ENCODE peak calls at places on chromosome 13, in eight cellular contexts. One of them, this sample, is unnamed.

GRCh38 chr13:30126903-30127428 is 180.4 kb downstream of the KATNAL1 start:
- DNase-seq in progenitor cell of endocrine pancreas: no peak
- DNase-seq in GM23338: no peak
- DNase-seq in OCI-LY7: no peak
- DNase-seq in left ventricle myocardium inferior: no peak
- DNase-seq in GM12865: no peak
- DNase-seq in dorsolateral prefrontal cortex: no peak
- DNase-seq in stomach: peak; percentile 71
- DNase-seq in this sample: no peak

GRCh38 chr13:59780058-59780457 is 383.7 kb downstream of the DIAPH3 start:
- DNase-seq in GM23338: no peak
- DNase-seq in dorsolateral prefrontal cortex: no peak
- DNase-seq in stomach: no peak
- DNase-seq in GM12865: no peak
- DNase-seq in progenitor cell of endocrine pancreas: no peak
- DNase-seq in OCI-LY7: no peak
- DNase-seq in left ventricle myocardium inferior: no peak
- DNase-seq in this sample: no peak

GRCh38 chr13:28313579-28313978 is 175.2 kb downstream of the PAN3 start:
- DNase-seq in OCI-LY7: peak; percentile 23
- DNase-seq in progenitor cell of endocrine pancreas: no peak
- DNase-seq in GM12865: peak; percentile 41
- DNase-seq in dorsolateral prefrontal cortex: no peak
- DNase-seq in left ventricle myocardium inferior: no peak
- DNase-seq in GM23338: peak; percentile 82
- DNase-seq in stomach: no peak
- DNase-seq in this sample: no peak

GRCh38 chr13:99656843-99657506 is 155.7 kb downstream of the TM9SF2 start:
- DNase-seq in dorsolateral prefrontal cortex: peak; percentile 61
- DNase-seq in left ventricle myocardium inferior: no peak
- DNase-seq in progenitor cell of endocrine pancreas: no peak
- DNase-seq in GM23338: no peak
- DNase-seq in GM12865: no peak
- DNase-seq in stomach: no peak
- DNase-seq in OCI-LY7: no peak
- DNase-seq in this sample: no peak

GRCh38 chr13:108859202-108860012 is 230.0 kb downstream of the MYO16 start:
- DNase-seq in stomach: no peak
- DNase-seq in GM12865: peak; percentile 17
- DNase-seq in left ventricle myocardium inferior: no peak
- DNase-seq in GM23338: peak; percentile 41
- DNase-seq in OCI-LY7: no peak
- DNase-seq in dorsolateral prefrontal cortex: no peak
- DNase-seq in progenitor cell of endocrine pancreas: no peak
- DNase-seq in this sample: no peak

GRCh38 chr13:41505209-41505835 is 48.0 kb downstream of the RGCC start:
- DNase-seq in OCI-LY7: no peak
- DNase-seq in GM23338: no peak
- DNase-seq in progenitor cell of endocrine pancreas: no peak
- DNase-seq in dorsolateral prefrontal cortex: no peak
- DNase-seq in left ventricle myocardium inferior: no peak
- DNase-seq in stomach: no peak
- DNase-seq in GM12865: no peak
- DNase-seq in this sample: no peak

GRCh38 chr13:59247166-59247565 is 916.6 kb downstream of the DIAPH3 start:
- DNase-seq in dorsolateral prefrontal cortex: no peak
- DNase-seq in OCI-LY7: no peak
- DNase-seq in stomach: peak; percentile 49
- DNase-seq in GM12865: no peak
- DNase-seq in progenitor cell of endocrine pancreas: no peak
- DNase-seq in GM23338: no peak
- DNase-seq in left ventricle myocardium inferior: peak; percentile 50
- DNase-seq in this sample: no peak

GRCh38 chr13:98466634-98467236 is 110.2 kb downstream of the STK24 start:
- DNase-seq in OCI-LY7: no peak
- DNase-seq in GM23338: peak; percentile 84
- DNase-seq in dorsolateral prefrontal cortex: no peak
- DNase-seq in progenitor cell of endocrine pancreas: peak; percentile 37
- DNase-seq in stomach: no peak
- DNase-seq in left ventricle myocardium inferior: no peak
- DNase-seq in GM12865: peak; percentile 41
- DNase-seq in this sample: peak; percentile 78

GRCh38 chr13:50123862-50124535 is 108.8 kb downstream of the KCNRG start:
- DNase-seq in dorsolateral prefrontal cortex: peak; percentile 56
- DNase-seq in stomach: peak; percentile 79
- DNase-seq in OCI-LY7: no peak
- DNase-seq in GM12865: peak; percentile 94
- DNase-seq in progenitor cell of endocrine pancreas: peak; percentile 77
- DNase-seq in GM23338: peak; percentile 89
- DNase-seq in left ventricle myocardium inferior: no peak
- DNase-seq in this sample: peak; percentile 92

GRCh38 chr13:27641711-27642502 is 20.2 kb downstream of the POLR1D start:
- DNase-seq in left ventricle myocardium inferior: no peak
- DNase-seq in GM23338: no peak
- DNase-seq in stomach: no peak
- DNase-seq in dorsolateral prefrontal cortex: no peak
- DNase-seq in progenitor cell of endocrine pancreas: no peak
- DNase-seq in OCI-LY7: no peak
- DNase-seq in GM12865: no peak
- DNase-seq in this sample: no peak

GRCh38 chr13:59677966-59678814 is 485.5 kb downstream of the DIAPH3 start:
- DNase-seq in GM23338: peak; percentile 78
- DNase-seq in dorsolateral prefrontal cortex: no peak
- DNase-seq in OCI-LY7: peak; percentile 22
- DNase-seq in progenitor cell of endocrine pancreas: no peak
- DNase-seq in stomach: no peak
- DNase-seq in left ventricle myocardium inferior: no peak
- DNase-seq in GM12865: peak; percentile 59
- DNase-seq in this sample: no peak

GRCh38 chr13:26253787-26254582 is at the start of gene CDK8:
- DNase-seq in dorsolateral prefrontal cortex: peak; percentile 90
- DNase-seq in progenitor cell of endocrine pancreas: peak; percentile 73
- DNase-seq in OCI-LY7: peak; percentile 93
- DNase-seq in GM12865: peak; percentile 96
- DNase-seq in stomach: peak; percentile 88
- DNase-seq in GM23338: peak; percentile 90
- DNase-seq in left ventricle myocardium inferior: peak; percentile 93
- DNase-seq in this sample: peak; percentile 93
- TF ChIP-seq CTCF in dorsolateral prefrontal cortex: peak; percentile 23
- TF ChIP-seq CTCF in progenitor cell of endocrine pancreas: no peak
- TF ChIP-seq CTCF in OCI-LY7: no peak
- TF ChIP-seq CTCF in GM12865: no peak
- TF ChIP-seq CTCF in stomach: no peak
- TF ChIP-seq CTCF in GM23338: no peak
- TF ChIP-seq CTCF in left ventricle myocardium inferior: no peak
- TF ChIP-seq CTCF in this sample: no peak

GRCh38 chr13:78589206-78589605 is 14.1 kb downstream of the POU4F1 start:
- DNase-seq in left ventricle myocardium inferior: peak; percentile 32
- DNase-seq in dorsolateral prefrontal cortex: no peak
- DNase-seq in GM23338: peak; percentile 94
- DNase-seq in progenitor cell of endocrine pancreas: peak; percentile 69
- DNase-seq in GM12865: peak; percentile 44
- DNase-seq in OCI-LY7: peak; percentile 29
- DNase-seq in stomach: no peak
- DNase-seq in this sample: no peak

GRCh38 chr13:78587395-78587794 is 16.0 kb downstream of the POU4F1 start:
- DNase-seq in dorsolateral prefrontal cortex: no peak
- DNase-seq in GM12865: no peak
- DNase-seq in stomach: no peak
- DNase-seq in OCI-LY7: no peak
- DNase-seq in GM23338: no peak
- DNase-seq in progenitor cell of endocrine pancreas: no peak
- DNase-seq in left ventricle myocardium inferior: no peak
- DNase-seq in this sample: no peak

GRCh38 chr13:78586706-78587105 is 16.6 kb downstream of the POU4F1 start:
- DNase-seq in stomach: no peak
- DNase-seq in OCI-LY7: no peak
- DNase-seq in GM12865: no peak
- DNase-seq in dorsolateral prefrontal cortex: no peak
- DNase-seq in GM23338: peak; percentile 96
- DNase-seq in left ventricle myocardium inferior: no peak
- DNase-seq in progenitor cell of endocrine pancreas: no peak
- DNase-seq in this sample: no peak
- TF ChIP-seq CTCF in stomach: no peak
- TF ChIP-seq CTCF in OCI-LY7: peak; percentile 53
- TF ChIP-seq CTCF in GM12865: peak; percentile 16
- TF ChIP-seq CTCF in dorsolateral prefrontal cortex: no peak
- TF ChIP-seq CTCF in GM23338: peak; percentile 94
- TF ChIP-seq CTCF in left ventricle myocardium inferior: no peak
- TF ChIP-seq CTCF in progenitor cell of endocrine pancreas: peak; percentile 42
- TF ChIP-seq CTCF in this sample: no peak

GRCh38 chr13:70347947-70348620 is 239.8 kb upstream of the KLHL1 start:
- DNase-seq in GM23338: no peak
- DNase-seq in OCI-LY7: no peak
- DNase-seq in left ventricle myocardium inferior: no peak
- DNase-seq in GM12865: no peak
- DNase-seq in stomach: no peak
- DNase-seq in progenitor cell of endocrine pancreas: no peak
- DNase-seq in dorsolateral prefrontal cortex: no peak
- DNase-seq in this sample: no peak
- TF ChIP-seq CTCF in GM23338: no peak
- TF ChIP-seq CTCF in OCI-LY7: no peak
- TF ChIP-seq CTCF in left ventricle myocardium inferior: no peak
- TF ChIP-seq CTCF in GM12865: no peak
- TF ChIP-seq CTCF in stomach: no peak
- TF ChIP-seq CTCF in progenitor cell of endocrine pancreas: no peak
- TF ChIP-seq CTCF in dorsolateral prefrontal cortex: no peak
- TF ChIP-seq CTCF in this sample: no peak

GRCh38 chr13:102773441-102774209 is at the start of gene TEX30:
- DNase-seq in dorsolateral prefrontal cortex: peak; percentile 82
- DNase-seq in progenitor cell of endocrine pancreas: peak; percentile 81
- DNase-seq in OCI-LY7: peak; percentile 78
- DNase-seq in left ventricle myocardium inferior: peak; percentile 85
- DNase-seq in GM12865: peak; percentile 93
- DNase-seq in GM23338: peak; percentile 82
- DNase-seq in stomach: peak; percentile 87
- DNase-seq in this sample: peak; percentile 89
- TF ChIP-seq CTCF in dorsolateral prefrontal cortex: peak; percentile 28
- TF ChIP-seq CTCF in progenitor cell of endocrine pancreas: no peak
- TF ChIP-seq CTCF in OCI-LY7: no peak
- TF ChIP-seq CTCF in left ventricle myocardium inferior: no peak
- TF ChIP-seq CTCF in GM12865: no peak
- TF ChIP-seq CTCF in GM23338: no peak
- TF ChIP-seq CTCF in stomach: no peak
- TF ChIP-seq CTCF in this sample: no peak

GRCh38 chr13:33262997-33263396 is 22.6 kb downstream of the STARD13 start:
- DNase-seq in stomach: no peak
- DNase-seq in OCI-LY7: peak; percentile 10
- DNase-seq in GM12865: peak; percentile 30
- DNase-seq in left ventricle myocardium inferior: no peak
- DNase-seq in dorsolateral prefrontal cortex: no peak
- DNase-seq in progenitor cell of endocrine pancreas: no peak
- DNase-seq in GM23338: no peak
- DNase-seq in this sample: no peak
- TF ChIP-seq CTCF in stomach: no peak
- TF ChIP-seq CTCF in OCI-LY7: peak; percentile 40
- TF ChIP-seq CTCF in GM12865: peak; percentile 9
- TF ChIP-seq CTCF in left ventricle myocardium inferior: peak; percentile 24
- TF ChIP-seq CTCF in dorsolateral prefrontal cortex: peak; percentile 42
- TF ChIP-seq CTCF in progenitor cell of endocrine pancreas: no peak
- TF ChIP-seq CTCF in GM23338: peak; percentile 12
- TF ChIP-seq CTCF in this sample: no peak

GRCh38 chr13:84455143-84455905 is 573.0 kb upstream of the SLITRK1 start:
- DNase-seq in dorsolateral prefrontal cortex: no peak
- DNase-seq in progenitor cell of endocrine pancreas: no peak
- DNase-seq in GM23338: peak; percentile 20
- DNase-seq in OCI-LY7: peak; percentile 2
- DNase-seq in left ventricle myocardium inferior: no peak
- DNase-seq in stomach: no peak
- DNase-seq in GM12865: no peak
- DNase-seq in this sample: no peak
- TF ChIP-seq CTCF in dorsolateral prefrontal cortex: no peak
- TF ChIP-seq CTCF in progenitor cell of endocrine pancreas: no peak
- TF ChIP-seq CTCF in GM23338: peak; percentile 50
- TF ChIP-seq CTCF in OCI-LY7: peak; percentile 51
- TF ChIP-seq CTCF in left ventricle myocardium inferior: no peak
- TF ChIP-seq CTCF in stomach: no peak
- TF ChIP-seq CTCF in GM12865: no peak
- TF ChIP-seq CTCF in this sample: no peak

This sample was measured in sigmoid colon.